ENCODE peak calls at places on chromosomes 5 and 9, in six cellular contexts. E, S, J, C, O and P are unnamed samples.

GRCh38 chr9:137745541-137745991 is 126.8 kb downstream of the EHMT1 start:
- DNase-seq in O (peak), E (no peak), C (no peak), S (peak), J (no peak), P (no peak)

GRCh38 chr5:162393555-162393954 is 326.0 kb downstream of the GABRG2 start:
- DNase-seq in J (no peak), E (no peak), O (no peak), C (no peak), S (no peak), P (no peak)

GRCh38 chr9:112526973-112527372 is 40.3 kb downstream of the KIAA1958 start:
- DNase-seq in J (no peak), C (no peak), E (no peak), O (no peak), S (no peak), P (no peak)

GRCh38 chr5:141508808-141509611 is 20.1 kb downstream of the PCDHGC5 start:
- DNase-seq in C (peak), S (no peak), O (peak), E (peak), J (no peak), P (no peak)

GRCh38 chr5:91848453-91848852 is 465.3 kb upstream of the ARRDC3 start:
- DNase-seq in E (no peak), S (no peak), J (no peak), O (no peak), C (no peak), P (peak)

GRCh38 chr5:60842859-60843692 is 993 bp downstream of the ELOVL7 start:
- DNase-seq in O (peak), C (no peak), E (no peak), J (no peak), S (no peak), P (no peak)

GRCh38 chr5:29079771-29080170 is 2041.4 kb upstream of the CDH9 start:
- DNase-seq in C (no peak), O (peak), J (no peak), E (no peak), S (no peak), P (no peak)

GRCh38 chr9:126114409-126114760 is 212.2 kb upstream of the MVB12B start:
- DNase-seq in O (peak), S (no peak), C (no peak), E (no peak), J (peak), P (no peak)

GRCh38 chr5:10524376-10525123 is 39.3 kb upstream of the ANKRD33B start:
- DNase-seq in E (no peak), S (no peak), O (no peak), J (no peak), C (peak), P (no peak)

GRCh38 chr9:23663946-23664345 is 162.1 kb downstream of the ELAVL2 start:
- DNase-seq in O (no peak), E (no peak), C (no peak), S (no peak), J (no peak), P (no peak)

GRCh38 chr9:132585954-132586829 is 3.8 kb downstream of the BARHL1 start:
- DNase-seq in O (no peak), J (no peak), S (no peak), C (no peak), E (no peak), P (no peak)

GRCh38 chr5:40916213-40916612 is 6.9 kb downstream of the C7 start:
- DNase-seq in O (no peak), C (no peak), J (no peak), E (no peak), S (no peak), P (no peak)

GRCh38 chr9:127970401-127971313 is 10.1 kb downstream of the EEIG1 start:
- DNase-seq in C (no peak), E (peak), O (no peak), S (peak), J (no peak), P (peak)

GRCh38 chr9:114507726-114508125 is 2.5 kb upstream of the WHRN start:
- DNase-seq in C (no peak), O (no peak), J (no peak), S (no peak), E (no peak), P (no peak)

GRCh38 chr5:5105531-5105930 is 34.6 kb upstream of the ADAMTS16 start:
- DNase-seq in S (no peak), O (no peak), C (no peak), E (no peak), J (no peak), P (peak)

GRCh38 chr5:120096413-120096812 is 367.7 kb upstream of the PRR16 start:
- DNase-seq in O (no peak), S (no peak), E (no peak), J (no peak), C (no peak), P (peak)

GRCh38 chr5:159777049-159777448 is 139.2 kb upstream of the ADRA1B start:
- DNase-seq in O (no peak), S (no peak), E (no peak), C (no peak), J (no peak), P (no peak)

GRCh38 chr9:81526587-81526986 is 162.8 kb downstream of the TLE1 start:
- DNase-seq in O (no peak), J (no peak), S (no peak), E (no peak), C (no peak), P (no peak)

GRCh38 chr9:72006481-72006880 is 53.9 kb downstream of the C9orf57 start:
- DNase-seq in E (no peak), C (no peak), J (no peak), S (no peak), O (no peak), P (no peak)

GRCh38 chr9:123481209-123481865 is 125.3 kb downstream of the CRB2 start:
- DNase-seq in J (no peak), E (no peak), S (no peak), C (no peak), O (no peak), P (no peak)

GRCh38 chr9:123482295-123482970 is 126.4 kb downstream of the CRB2 start:
- DNase-seq in C (no peak), E (no peak), S (no peak), J (no peak), O (peak), P (no peak)

GRCh38 chr9:123484130-123484529 is 128.1 kb downstream of the CRB2 start:
- DNase-seq in E (no peak), C (no peak), S (no peak), J (no peak), O (no peak), P (no peak)

GRCh38 chr9:123486431-123486830 is 130.4 kb downstream of the CRB2 start:
- DNase-seq in E (no peak), O (no peak), C (no peak), J (no peak), S (no peak), P (no peak)

GRCh38 chr9:123483191-123483803 is 127.3 kb downstream of the CRB2 start:
- DNase-seq in J (no peak), S (no peak), C (no peak), E (no peak), O (no peak), P (no peak)
- H3K27ac ChIP-seq in J (no peak), S (no peak), C (no peak), E (no peak), O (no peak), P (no peak)

DNA sequence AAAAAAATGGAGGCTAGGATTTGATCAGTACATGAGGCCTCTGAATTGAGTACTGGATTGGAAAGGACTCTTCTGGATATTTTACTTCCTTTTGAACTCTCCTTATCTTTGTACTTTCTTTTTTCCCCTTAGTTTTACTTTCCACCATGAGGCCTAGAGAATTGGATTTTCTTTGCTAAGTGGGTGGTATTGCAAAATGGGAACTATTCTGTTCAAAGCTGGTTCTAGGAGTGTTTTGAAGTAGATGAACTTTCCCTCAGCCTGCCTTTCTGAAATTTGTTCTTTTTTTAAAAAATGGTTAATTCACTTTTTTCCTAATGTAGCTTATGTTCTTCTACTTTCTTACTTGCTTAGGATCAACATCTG is 108.3 kb downstream of the ANKRD55 start:
- DNase-seq in E (no peak), J (no peak), C (no peak), O (no peak), S (no peak), P (no peak)
- H3K27ac ChIP-seq in E (no peak), J (peak), C (no peak), O (no peak), S (no peak), P (peak)

GRCh38 chr9:15139467-15139866 is 167.5 kb downstream of the TTC39B start:
- DNase-seq in J (no peak), S (no peak), O (no peak), E (peak), C (no peak), P (no peak)
- H3K27ac ChIP-seq in J (no peak), S (no peak), O (no peak), E (no peak), C (no peak), P (no peak)

GRCh38 chr5:76325876-76326491 is 77.1 kb upstream of the IQGAP2 start:
- DNase-seq in O (no peak), S (peak), C (no peak), J (no peak), E (no peak), P (no peak)

GRCh38 chr5:76325326-76325725 is 77.8 kb upstream of the IQGAP2 start:
- DNase-seq in S (no peak), J (no peak), E (no peak), O (no peak), C (no peak), P (no peak)

GRCh38 chr5:76329346-76329745 is 73.7 kb upstream of the IQGAP2 start:
- DNase-seq in S (no peak), O (no peak), C (no peak), E (no peak), J (no peak), P (no peak)

GRCh38 chr5:76331139-76331538 is 71.9 kb upstream of the IQGAP2 start:
- DNase-seq in C (no peak), S (peak), E (no peak), J (no peak), O (no peak), P (no peak)

GRCh38 chr5:76326559-76327351 is 76.3 kb upstream of the IQGAP2 start:
- DNase-seq in E (no peak), J (no peak), O (peak), S (no peak), C (no peak), P (no peak)
- H3K27ac ChIP-seq in E (no peak), J (no peak), O (no peak), S (peak), C (no peak), P (no peak)

DNA sequence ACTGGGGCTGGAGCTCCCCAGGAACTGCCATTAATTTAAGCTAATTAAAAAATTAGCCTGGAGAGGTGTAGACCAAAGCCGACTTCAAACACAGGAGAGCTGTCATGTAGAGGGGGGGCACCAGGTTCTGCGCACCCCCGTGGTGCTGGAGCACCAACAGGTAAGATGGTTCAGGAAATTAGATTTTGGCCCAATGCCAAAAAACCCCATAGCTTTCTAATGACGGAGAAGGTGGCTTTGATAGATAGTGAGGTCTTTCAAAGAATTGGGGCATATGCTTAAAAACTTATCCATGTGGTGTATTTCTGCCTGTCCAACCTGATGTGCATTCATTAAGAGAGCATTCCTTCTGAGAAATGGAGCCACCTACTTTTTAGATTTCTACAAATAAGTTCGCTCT is 203.9 kb downstream of the GABBR2 start:
- DNase-seq in O (no peak), E (no peak), J (no peak), S (no peak), C (no peak), P (no peak)
- H3K27ac ChIP-seq in O (no peak), E (no peak), J (no peak), S (no peak), C (no peak), P (no peak)

DNA sequence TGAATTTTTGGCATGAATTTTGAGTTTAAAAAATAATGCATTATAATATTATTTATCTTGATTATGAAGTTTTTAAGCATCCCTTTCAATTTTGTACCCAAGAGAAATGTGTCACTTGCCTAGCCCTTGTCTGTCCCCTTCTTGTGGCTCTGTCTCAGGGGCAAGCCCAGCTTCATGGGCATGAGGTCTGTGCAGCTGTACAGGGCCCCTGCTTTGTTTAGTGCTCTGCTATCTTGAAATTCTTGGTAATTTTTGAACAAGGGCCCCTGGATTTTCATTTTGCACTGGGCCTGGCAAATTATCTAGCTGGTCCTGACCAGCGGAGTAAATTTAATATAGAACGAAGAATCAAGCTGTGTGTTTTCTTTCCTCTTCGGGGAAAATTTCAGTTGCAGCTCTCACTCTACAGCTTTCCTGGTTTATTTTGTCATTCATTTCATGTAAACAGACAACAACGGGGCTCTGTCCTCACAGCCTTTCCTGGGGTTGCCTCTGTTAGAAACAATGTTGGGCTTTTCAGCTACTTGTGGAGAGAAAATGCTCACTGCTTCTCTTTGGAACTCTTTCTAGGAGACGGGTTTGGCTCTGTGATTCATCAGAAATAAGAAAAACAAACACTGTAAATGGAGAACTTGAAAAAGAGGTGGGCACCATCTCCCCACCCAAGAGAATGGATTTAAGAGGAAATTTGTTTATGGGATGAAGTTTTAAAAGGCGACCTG is 41.1 kb downstream of the LIX1 start:
- DNase-seq in O (no peak), J (no peak), S (no peak), C (peak), E (no peak), P (no peak)
- H3K27ac ChIP-seq in O (no peak), J (no peak), S (no peak), C (peak), E (no peak), P (no peak)

DNA sequence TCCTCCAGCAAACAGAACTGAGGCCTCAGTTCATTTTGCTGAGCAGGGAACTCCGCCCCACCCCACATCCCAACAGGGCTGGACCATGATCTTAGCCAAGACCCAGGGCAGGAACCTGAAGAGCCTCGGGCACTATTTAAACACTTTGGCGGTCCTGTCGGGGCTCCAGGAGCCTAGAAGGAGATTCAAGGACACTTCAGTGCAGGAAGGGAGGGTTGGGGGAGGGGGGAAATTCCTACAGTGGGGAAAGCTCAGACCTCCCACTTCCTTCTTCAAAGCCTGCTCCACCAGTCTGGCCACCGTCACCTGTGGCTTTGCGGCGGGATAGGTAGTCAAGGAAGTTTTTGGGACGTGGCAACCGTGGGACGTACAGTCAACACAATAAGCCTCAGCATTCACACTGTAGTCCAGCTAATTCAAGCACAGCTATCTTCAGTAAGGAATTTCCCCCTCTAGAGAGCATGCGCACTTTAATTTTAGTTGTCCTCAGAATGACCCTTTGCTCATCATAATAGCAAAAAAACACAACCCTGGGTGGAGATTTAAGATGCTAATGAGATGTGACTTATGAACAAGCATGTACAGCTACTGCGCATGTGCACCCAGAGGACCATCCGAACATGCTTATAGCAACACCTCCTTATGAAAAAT is 30.9 kb downstream of the S1PR3 start:
- DNase-seq in E (peak), O (no peak), J (peak), S (no peak), C (no peak), P (peak)
- H3K27ac ChIP-seq in E (peak), O (no peak), J (peak), S (no peak), C (no peak), P (peak)

DNA sequence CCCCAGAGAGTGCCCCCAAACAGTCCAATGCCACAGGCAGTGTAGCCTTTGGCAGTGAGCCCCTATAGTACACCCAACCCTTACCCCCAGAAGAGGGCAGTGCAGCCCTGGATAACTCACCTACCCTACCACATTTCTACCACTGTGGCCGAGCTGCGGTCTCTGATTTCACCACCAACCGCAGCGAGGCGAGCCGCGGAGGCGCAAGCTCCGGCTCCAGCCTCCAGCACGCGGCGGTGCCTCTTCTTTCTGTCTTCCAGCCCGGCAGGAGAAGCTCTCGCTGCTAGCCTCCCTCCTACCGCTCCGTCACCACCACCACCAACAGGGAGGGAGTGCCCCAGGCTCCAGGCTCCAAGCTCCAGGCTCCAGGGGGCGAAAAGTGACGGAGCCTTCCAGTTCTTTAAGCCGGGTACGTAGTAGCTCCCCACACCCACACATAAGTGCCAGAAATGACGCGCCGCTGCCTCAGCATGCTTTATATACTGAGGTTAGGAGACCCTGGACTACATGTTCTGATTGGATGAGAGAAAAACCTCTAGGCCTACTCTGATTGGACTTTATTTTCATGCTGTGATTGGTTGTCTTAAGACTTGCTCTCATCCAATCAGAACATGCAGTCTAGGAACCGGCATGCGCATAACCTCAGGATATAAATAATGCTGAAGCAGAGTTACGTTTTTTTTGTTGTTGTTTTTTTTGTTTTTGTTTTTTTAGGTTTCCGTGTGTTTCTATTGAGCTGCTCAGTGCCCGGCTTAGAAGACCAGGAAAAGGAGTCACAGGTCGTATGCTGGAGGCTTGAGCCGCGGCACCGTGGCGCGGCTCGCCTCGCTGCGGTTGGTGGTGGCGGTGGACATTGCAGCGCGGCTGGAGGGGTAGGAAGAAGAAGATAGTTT is at the start of gene PCAT7:
- DNase-seq in J (peak), C (no peak), E (peak), O (peak), S (no peak), P (peak)
- H3K27ac ChIP-seq in J (peak), C (no peak), E (no peak), O (no peak), S (no peak), P (no peak)

DNA sequence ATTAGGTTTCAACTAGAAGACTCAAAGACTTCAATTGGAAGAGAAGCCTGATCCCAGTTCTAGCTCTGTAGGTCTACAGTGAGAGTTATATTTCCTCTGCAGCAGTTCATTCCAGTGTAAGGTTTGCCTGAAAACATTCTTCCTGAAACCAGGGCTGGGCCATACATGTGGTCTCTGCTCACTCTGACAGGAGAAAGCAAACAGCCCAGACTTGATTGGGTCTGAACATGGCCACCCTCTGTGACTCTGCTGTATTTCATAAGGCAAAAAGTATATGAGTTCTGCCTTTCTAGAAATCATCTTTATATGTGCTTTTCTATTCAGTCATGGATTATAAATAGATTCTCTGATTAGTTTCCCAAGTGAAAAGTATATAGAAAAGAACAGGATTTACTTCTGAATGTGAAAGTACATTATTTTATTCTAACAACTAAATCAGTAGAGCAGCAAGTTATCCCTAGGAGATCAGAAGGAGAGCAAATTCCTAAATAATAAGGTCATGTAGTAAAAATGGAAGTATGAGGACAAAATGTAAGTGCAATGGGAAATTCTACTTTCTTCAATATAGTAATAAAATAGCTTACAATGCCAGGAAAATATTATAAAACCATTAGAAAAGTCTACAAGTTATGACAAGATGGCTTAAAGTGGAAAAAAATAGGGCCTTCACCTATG is 144.3 kb downstream of the EFNA5 start:
- DNase-seq in E (no peak), C (no peak), O (no peak), J (no peak), S (no peak), P (no peak)
- H3K27ac ChIP-seq in E (no peak), C (no peak), O (no peak), J (peak), S (no peak), P (no peak)